ENCODE peak calls at places on chromosomes 16 and 17, in four cellular contexts. One of them, this sample, is unnamed.
A peak's percentile ranks its signal among the peaks of the same experiment; 100 is the strongest.

GRCh38 chr17:27348196-27348595 is 54.3 kb downstream of the WSB1 start:
- DNase-seq in left lung: no peak
- DNase-seq in IMR-90: no peak
- DNase-seq in cardiac muscle cell: no peak
- DNase-seq in this sample: no peak

GRCh38 chr17:43475494-43476089 is 8.2 kb upstream of the DHX8 start:
- DNase-seq in left lung: no peak
- DNase-seq in IMR-90: no peak
- DNase-seq in cardiac muscle cell: no peak
- DNase-seq in this sample: no peak

GRCh38 chr16:66293207-66293735 is 73.2 kb upstream of the CDH5 start:
- DNase-seq in left lung: no peak
- DNase-seq in IMR-90: no peak
- DNase-seq in cardiac muscle cell: no peak
- DNase-seq in this sample: no peak

GRCh38 chr16:81505011-81505660 is 60.5 kb downstream of the CMIP start:
- DNase-seq in left lung: peak; percentile 51
- DNase-seq in IMR-90: no peak
- DNase-seq in cardiac muscle cell: no peak
- DNase-seq in this sample: peak; percentile 57

GRCh38 chr16:19929062-19929511 is 44.4 kb upstream of the GPRC5B start:
- DNase-seq in left lung: no peak
- DNase-seq in IMR-90: no peak
- DNase-seq in cardiac muscle cell: no peak
- DNase-seq in this sample: no peak

GRCh38 chr17:21573961-21574610 is 118.2 kb upstream of the KCNJ18 start:
- DNase-seq in left lung: peak; percentile 55
- DNase-seq in IMR-90: peak; percentile 68
- DNase-seq in cardiac muscle cell: peak; percentile 88
- DNase-seq in this sample: no peak

GRCh38 chr17:62565817-62566216 is 61.7 kb upstream of the MRC2 start:
- DNase-seq in left lung: no peak
- DNase-seq in IMR-90: peak; percentile 86
- DNase-seq in cardiac muscle cell: peak; percentile 29
- DNase-seq in this sample: no peak

GRCh38 chr16:49150341-49150740 is 131.3 kb downstream of the CBLN1 start:
- DNase-seq in left lung: no peak
- DNase-seq in IMR-90: no peak
- DNase-seq in cardiac muscle cell: no peak
- DNase-seq in this sample: no peak

GRCh38 chr16:51556694-51557327 is 405.7 kb upstream of the SALL1 start:
- DNase-seq in left lung: no peak
- DNase-seq in IMR-90: peak; percentile 96
- DNase-seq in cardiac muscle cell: peak; percentile 88
- DNase-seq in this sample: no peak

GRCh38 chr16:52434224-52434623 is 112.7 kb downstream of the TOX3 start:
- DNase-seq in left lung: no peak
- DNase-seq in IMR-90: no peak
- DNase-seq in cardiac muscle cell: no peak
- DNase-seq in this sample: no peak

GRCh38 chr16:86078121-86078600 is 179.2 kb downstream of the IRF8 start:
- DNase-seq in left lung: no peak
- DNase-seq in IMR-90: no peak
- DNase-seq in cardiac muscle cell: no peak
- DNase-seq in this sample: no peak

GRCh38 chr16:66508261-66508913 is 41.5 kb downstream of the TK2 start:
- DNase-seq in left lung: no peak
- DNase-seq in IMR-90: no peak
- DNase-seq in cardiac muscle cell: peak; percentile 34
- DNase-seq in this sample: no peak

GRCh38 chr16:50591800-50592771 is 43.9 kb downstream of the NKD1 start:
- DNase-seq in left lung: peak; percentile 65
- DNase-seq in IMR-90: no peak
- DNase-seq in cardiac muscle cell: no peak
- DNase-seq in this sample: no peak

GRCh38 chr16:17369441-17369951 is 101.3 kb downstream of the XYLT1 start:
- DNase-seq in left lung: peak; percentile 80
- DNase-seq in IMR-90: no peak
- DNase-seq in cardiac muscle cell: peak; percentile 18
- DNase-seq in this sample: peak; percentile 43

GRCh38 chr17:65115721-65116312 is 21.4 kb upstream of the RGS9 start:
- DNase-seq in left lung: no peak
- DNase-seq in IMR-90: no peak
- DNase-seq in cardiac muscle cell: no peak
- DNase-seq in this sample: no peak

GRCh38 chr16:84069540-84069939 is 26.9 kb upstream of the SLC38A8 start:
- DNase-seq in left lung: no peak
- DNase-seq in IMR-90: no peak
- DNase-seq in cardiac muscle cell: no peak
- DNase-seq in this sample: no peak

GRCh38 chr17:68734911-68735310 is 133.7 kb upstream of the FAM20A start:
- DNase-seq in left lung: no peak
- DNase-seq in IMR-90: no peak
- DNase-seq in cardiac muscle cell: no peak
- DNase-seq in this sample: no peak

GRCh38 chr16:87145181-87146176 is 171.7 kb downstream of the C16orf95 start:
- DNase-seq in left lung: peak; percentile 48
- DNase-seq in IMR-90: peak; percentile 46
- DNase-seq in cardiac muscle cell: peak; percentile 84
- DNase-seq in this sample: no peak

GRCh38 chr16:80198265-80198994 is 342.4 kb upstream of the DYNLRB2 start:
- DNase-seq in left lung: no peak
- DNase-seq in IMR-90: peak; percentile 18
- DNase-seq in cardiac muscle cell: peak; percentile 7
- DNase-seq in this sample: no peak

GRCh38 chr17:82848022-82848592 is 8.3 kb upstream of the ZNF750 start:
- DNase-seq in left lung: peak; percentile 89
- DNase-seq in IMR-90: peak; percentile 79
- DNase-seq in cardiac muscle cell: no peak
- DNase-seq in this sample: no peak

GRCh38 chr16:88810868-88811599 is 694 bp downstream of the APRT start:
- DNase-seq in left lung: peak; percentile 91
- DNase-seq in IMR-90: peak; percentile 69
- DNase-seq in cardiac muscle cell: peak; percentile 88
- DNase-seq in this sample: peak; percentile 88

GRCh38 chr17:32865141-32865540 is 11.8 kb downstream of the MYO1D start:
- DNase-seq in left lung: no peak
- DNase-seq in IMR-90: no peak
- DNase-seq in cardiac muscle cell: no peak
- DNase-seq in this sample: no peak

GRCh38 chr17:8377422-8377821 is 918 bp upstream of the KRABD2 start:
- DNase-seq in left lung: no peak
- DNase-seq in IMR-90: no peak
- DNase-seq in cardiac muscle cell: no peak
- DNase-seq in this sample: no peak

GRCh38 chr17:603405-604193 is 111.0 kb downstream of the VPS53 start:
- DNase-seq in left lung: no peak
- DNase-seq in IMR-90: peak; percentile 56
- DNase-seq in cardiac muscle cell: no peak
- DNase-seq in this sample: no peak

GRCh38 chr16:85036398-85037049 is 8.9 kb downstream of the KIAA0513 start:
- DNase-seq in left lung: no peak
- DNase-seq in IMR-90: no peak
- DNase-seq in cardiac muscle cell: peak; percentile 52
- DNase-seq in this sample: no peak

GRCh38 chr17:76398523-76399174 is 14.2 kb downstream of the SPHK1 start:
- DNase-seq in left lung: no peak
- DNase-seq in IMR-90: no peak
- DNase-seq in cardiac muscle cell: no peak
- DNase-seq in this sample: no peak

GRCh38 chr17:6559753-6560215 is 3.4 kb upstream of the PITPNM3 start:
- DNase-seq in left lung: no peak
- DNase-seq in IMR-90: no peak
- DNase-seq in cardiac muscle cell: no peak
- DNase-seq in this sample: no peak

GRCh38 chr16:5438591-5438990 is 341.0 kb upstream of the EEF2KMT start:
- DNase-seq in left lung: no peak
- DNase-seq in IMR-90: no peak
- DNase-seq in cardiac muscle cell: no peak
- DNase-seq in this sample: no peak

GRCh38 chr16:69339289-69340094 is at the start of the genes COG8 and NIP7:
- DNase-seq in left lung: peak; percentile 95
- DNase-seq in IMR-90: peak; percentile 98
- DNase-seq in cardiac muscle cell: peak; percentile 99
- DNase-seq in this sample: peak; percentile 91

GRCh38 chr16:11797957-11798299 is 870 bp upstream of the ZC3H7A start:
- DNase-seq in left lung: no peak
- DNase-seq in IMR-90: no peak
- DNase-seq in cardiac muscle cell: no peak
- DNase-seq in this sample: no peak

DNA sequence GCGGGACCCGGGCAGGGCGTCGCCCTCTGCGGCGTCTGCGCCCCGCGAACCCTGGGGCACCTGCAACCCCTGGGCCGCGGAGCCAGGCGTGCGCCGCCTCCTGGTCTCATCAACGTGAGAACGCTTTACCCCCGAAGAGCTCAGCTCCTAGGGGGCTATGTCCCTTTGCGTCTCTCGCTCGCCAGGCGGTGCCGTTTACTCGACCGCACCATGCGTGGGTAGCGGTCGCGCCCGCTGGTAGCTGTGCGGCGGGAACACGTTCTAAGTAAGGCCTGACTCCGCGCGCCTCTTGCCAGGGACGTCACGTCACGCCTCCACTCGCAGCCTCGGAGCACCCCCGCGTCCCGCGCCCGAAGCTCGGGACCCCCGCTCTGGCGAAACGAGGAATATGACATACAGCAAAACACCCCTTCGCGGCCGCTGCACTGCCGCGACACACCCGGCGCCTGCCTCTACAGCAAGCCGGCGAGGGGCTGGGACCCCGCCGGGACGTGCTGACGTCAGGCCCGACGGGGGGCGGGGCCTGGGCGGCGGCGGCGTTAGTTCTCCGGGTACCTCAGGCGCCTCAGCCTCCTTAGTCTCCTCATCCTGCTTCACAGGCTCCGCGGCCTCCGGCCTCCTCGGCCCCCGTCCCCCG is at the start of gene RAB11FIP3:
- DNase-seq in left lung: peak; percentile 96
- DNase-seq in IMR-90: peak; percentile 77
- DNase-seq in cardiac muscle cell: peak; percentile 81
- DNase-seq in this sample: peak; percentile 93
- TF ChIP-seq CTCF in left lung: no peak
- TF ChIP-seq CTCF in IMR-90: peak; percentile 10
- TF ChIP-seq CTCF in cardiac muscle cell: peak; percentile 33
- TF ChIP-seq CTCF in this sample: peak; percentile 55

DNA sequence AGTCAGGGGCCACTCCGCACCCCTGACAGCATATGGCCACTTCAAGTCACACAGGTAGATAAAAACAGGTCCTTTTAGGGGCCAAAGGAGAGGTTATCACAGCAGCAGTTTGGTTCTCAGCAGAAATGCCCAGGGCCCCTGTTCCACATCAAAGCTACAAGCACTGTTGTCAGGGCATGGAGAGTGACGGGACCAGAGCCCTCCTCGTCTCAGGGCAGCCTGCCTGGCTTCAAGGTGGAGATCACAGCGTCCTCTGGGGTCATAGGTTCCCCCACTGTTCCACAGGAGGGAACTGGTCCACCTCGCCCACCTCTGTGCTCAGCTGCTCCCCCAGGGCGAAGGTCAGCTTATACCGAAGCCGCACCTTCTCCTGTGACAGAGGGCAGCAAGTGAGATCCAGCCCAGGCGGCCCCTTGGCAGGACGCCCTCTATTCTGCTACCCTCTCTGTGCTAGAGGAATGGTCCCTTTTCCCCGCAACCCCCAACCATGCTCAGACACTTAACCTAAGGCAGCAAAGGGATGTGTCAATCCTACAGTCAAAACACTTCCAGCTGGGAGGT is 23.3 kb downstream of the GGA3 start:
- DNase-seq in left lung: no peak
- DNase-seq in IMR-90: no peak
- DNase-seq in cardiac muscle cell: no peak
- DNase-seq in this sample: no peak
- H3K36me3 ChIP-seq in left lung: peaks cover 100% of the 10 kb centered on the region
- H3K36me3 ChIP-seq in IMR-90: peaks cover 77% of the 10 kb centered on the region
- H3K36me3 ChIP-seq in cardiac muscle cell: peaks cover 34% of the 10 kb centered on the region
- H3K36me3 ChIP-seq in this sample: peaks cover 59% of the 10 kb centered on the region

DNA sequence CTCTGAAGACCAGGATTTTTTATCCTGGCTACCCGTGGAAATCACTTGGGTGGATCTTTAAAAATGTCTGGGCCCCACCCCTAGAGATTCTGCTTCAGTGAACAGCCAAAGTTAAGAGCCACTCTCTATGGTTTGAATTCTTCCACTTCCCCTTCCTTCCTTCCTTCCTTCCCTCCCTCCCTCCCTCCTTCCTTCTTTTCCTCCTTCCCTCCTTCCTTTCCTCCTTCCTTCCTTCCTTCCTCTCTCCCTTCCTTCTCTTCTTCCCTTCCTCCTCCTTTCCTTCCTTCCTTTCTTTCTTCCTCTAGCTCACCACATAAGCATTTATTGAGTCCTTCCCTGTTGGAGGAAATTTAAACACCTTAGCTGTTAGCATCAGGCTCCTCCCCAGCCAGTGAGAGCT is 203.6 kb downstream of the KATNIP start:
- DNase-seq in left lung: no peak
- DNase-seq in IMR-90: no peak
- DNase-seq in cardiac muscle cell: no peak
- DNase-seq in this sample: no peak
- H3K4me3 ChIP-seq in left lung: no peak overlapping the region
- H3K4me3 ChIP-seq in IMR-90: no peak overlapping the region
- H3K4me3 ChIP-seq in cardiac muscle cell: no peak overlapping the region
- H3K4me3 ChIP-seq in this sample: no peak overlapping the region

DNA sequence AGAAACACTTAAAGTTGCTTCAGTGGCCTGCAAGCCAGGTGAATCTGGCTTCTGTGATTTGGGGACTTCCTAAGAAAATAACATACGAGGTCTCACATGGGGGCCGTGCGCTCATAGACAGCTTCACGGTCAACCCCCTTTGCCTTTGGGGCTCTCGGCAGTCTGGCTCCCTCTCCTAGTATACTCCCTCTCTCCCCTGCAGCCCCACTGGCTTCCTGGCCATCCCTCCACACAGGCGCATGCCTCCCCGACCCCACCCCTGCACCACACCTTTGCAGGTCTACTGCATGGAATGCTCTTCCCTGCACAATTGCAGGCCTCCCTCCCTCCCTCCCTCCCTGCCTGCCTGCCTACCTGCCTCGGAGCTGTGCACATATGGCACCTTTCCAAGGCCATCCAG is 127.7 kb downstream of the RBFOX3 start:
- DNase-seq in left lung: no peak
- DNase-seq in IMR-90: no peak
- DNase-seq in cardiac muscle cell: no peak
- DNase-seq in this sample: no peak
- TF ChIP-seq CTCF in left lung: no peak
- TF ChIP-seq CTCF in IMR-90: no peak
- TF ChIP-seq CTCF in cardiac muscle cell: no peak
- TF ChIP-seq CTCF in this sample: no peak